ENCODE peak calls at places on chromosome 22, in ten cellular contexts. One of them, this sample, is unnamed.

GRCh38 chr22:31122532-31123291 is at the start of gene INPP5J:
- DNase-seq in Caco-2: no peak
- DNase-seq in K562: peak
- DNase-seq in naive thymus-derived CD4-positive, alpha-beta T cell: no peak
- DNase-seq in GM12865: no peak
- DNase-seq in AG04450: no peak
- DNase-seq in brain microvascular endothelial cell: peak
- DNase-seq in gastrocnemius medialis: no peak
- DNase-seq in A673: peak
- DNase-seq in H1: no peak
- DNase-seq in this sample: peak

GRCh38 chr22:22394589-22394988 is 114.0 kb downstream of the ZNF280B start:
- DNase-seq in Caco-2: no peak
- DNase-seq in K562: no peak
- DNase-seq in naive thymus-derived CD4-positive, alpha-beta T cell: no peak
- DNase-seq in GM12865: no peak
- DNase-seq in AG04450: no peak
- DNase-seq in brain microvascular endothelial cell: no peak
- DNase-seq in gastrocnemius medialis: no peak
- DNase-seq in A673: no peak
- DNase-seq in H1: no peak
- DNase-seq in this sample: no peak

GRCh38 chr22:27631641-27632040 is 169.9 kb downstream of the MN1 start:
- DNase-seq in Caco-2: no peak
- DNase-seq in K562: no peak
- DNase-seq in naive thymus-derived CD4-positive, alpha-beta T cell: no peak
- DNase-seq in GM12865: no peak
- DNase-seq in AG04450: no peak
- DNase-seq in brain microvascular endothelial cell: no peak
- DNase-seq in gastrocnemius medialis: no peak
- DNase-seq in A673: no peak
- DNase-seq in H1: no peak
- DNase-seq in this sample: no peak

GRCh38 chr22:25666308-25666707 is 75.7 kb upstream of the MYO18B start:
- DNase-seq in Caco-2: peak
- DNase-seq in K562: no peak
- DNase-seq in naive thymus-derived CD4-positive, alpha-beta T cell: no peak
- DNase-seq in GM12865: no peak
- DNase-seq in AG04450: no peak
- DNase-seq in brain microvascular endothelial cell: no peak
- DNase-seq in gastrocnemius medialis: peak
- DNase-seq in A673: no peak
- DNase-seq in H1: no peak
- DNase-seq in this sample: peak

GRCh38 chr22:33194529-33194928 is 136.3 kb upstream of the SYN3 start:
- DNase-seq in Caco-2: peak
- DNase-seq in K562: no peak
- DNase-seq in naive thymus-derived CD4-positive, alpha-beta T cell: no peak
- DNase-seq in GM12865: no peak
- DNase-seq in AG04450: no peak
- DNase-seq in brain microvascular endothelial cell: no peak
- DNase-seq in gastrocnemius medialis: no peak
- DNase-seq in A673: no peak
- DNase-seq in H1: no peak
- DNase-seq in this sample: no peak

GRCh38 chr22:30457964-30458363 is 13.9 kb downstream of the SEC14L3 start:
- DNase-seq in Caco-2: no peak
- DNase-seq in K562: no peak
- DNase-seq in naive thymus-derived CD4-positive, alpha-beta T cell: no peak
- DNase-seq in GM12865: no peak
- DNase-seq in AG04450: no peak
- DNase-seq in brain microvascular endothelial cell: peak
- DNase-seq in gastrocnemius medialis: no peak
- DNase-seq in A673: no peak
- DNase-seq in H1: no peak
- DNase-seq in this sample: peak

GRCh38 chr22:20975541-20976290 is 6.4 kb upstream of the LZTR1 start:
- DNase-seq in Caco-2: no peak
- DNase-seq in K562: no peak
- DNase-seq in naive thymus-derived CD4-positive, alpha-beta T cell: no peak
- DNase-seq in GM12865: no peak
- DNase-seq in AG04450: no peak
- DNase-seq in brain microvascular endothelial cell: no peak
- DNase-seq in gastrocnemius medialis: no peak
- DNase-seq in A673: no peak
- DNase-seq in H1: no peak
- DNase-seq in this sample: no peak

GRCh38 chr22:49291169-49291568 is 536.5 kb downstream of the BRD1 start:
- DNase-seq in Caco-2: no peak
- DNase-seq in K562: no peak
- DNase-seq in naive thymus-derived CD4-positive, alpha-beta T cell: no peak
- DNase-seq in GM12865: no peak
- DNase-seq in AG04450: no peak
- DNase-seq in brain microvascular endothelial cell: no peak
- DNase-seq in gastrocnemius medialis: no peak
- DNase-seq in A673: no peak
- DNase-seq in H1: no peak
- DNase-seq in this sample: no peak

DNA sequence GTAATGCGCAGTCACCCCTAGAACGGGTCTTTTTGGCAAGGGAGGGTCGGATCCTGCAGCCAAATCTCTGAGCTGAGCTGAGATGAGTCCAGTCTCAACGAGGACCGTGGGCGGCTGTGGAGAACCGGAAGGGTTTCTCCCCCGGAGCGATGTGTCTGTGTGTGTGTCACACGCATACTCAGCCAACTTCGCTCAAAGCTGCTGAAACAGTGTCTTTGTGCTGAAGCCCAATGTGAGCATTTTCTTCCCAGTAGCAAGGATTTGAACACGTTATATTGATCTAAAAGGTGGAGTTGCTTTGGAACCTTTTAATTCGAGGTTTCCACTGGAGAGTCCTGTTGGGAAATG is 1.4 kb upstream of the CELSR1 start:
- DNase-seq in Caco-2: peak
- DNase-seq in K562: no peak
- DNase-seq in naive thymus-derived CD4-positive, alpha-beta T cell: no peak
- DNase-seq in GM12865: no peak
- DNase-seq in AG04450: no peak
- DNase-seq in brain microvascular endothelial cell: peak
- DNase-seq in gastrocnemius medialis: no peak
- DNase-seq in A673: peak
- DNase-seq in H1: no peak
- DNase-seq in this sample: peak
- H3K4me3 ChIP-seq in Caco-2: peak
- H3K4me3 ChIP-seq in K562: no peak
- H3K4me3 ChIP-seq in naive thymus-derived CD4-positive, alpha-beta T cell: no peak
- H3K4me3 ChIP-seq in GM12865: no peak
- H3K4me3 ChIP-seq in AG04450: peak
- H3K4me3 ChIP-seq in brain microvascular endothelial cell: peak
- H3K4me3 ChIP-seq in gastrocnemius medialis: peak
- H3K4me3 ChIP-seq in A673: peak
- H3K4me3 ChIP-seq in H1: peak
- H3K4me3 ChIP-seq in this sample: peak

GRCh38 chr22:17565986-17566687 is 2.8 kb downstream of the SLC25A18 start:
- DNase-seq in Caco-2: no peak
- DNase-seq in K562: no peak
- DNase-seq in naive thymus-derived CD4-positive, alpha-beta T cell: no peak
- DNase-seq in GM12865: no peak
- DNase-seq in AG04450: no peak
- DNase-seq in brain microvascular endothelial cell: no peak
- DNase-seq in gastrocnemius medialis: no peak
- DNase-seq in A673: no peak
- DNase-seq in H1: no peak
- DNase-seq in this sample: no peak

GRCh38 chr22:17566776-17567175 is 3.5 kb downstream of the SLC25A18 start:
- DNase-seq in Caco-2: no peak
- DNase-seq in K562: no peak
- DNase-seq in naive thymus-derived CD4-positive, alpha-beta T cell: no peak
- DNase-seq in GM12865: no peak
- DNase-seq in AG04450: no peak
- DNase-seq in brain microvascular endothelial cell: no peak
- DNase-seq in gastrocnemius medialis: no peak
- DNase-seq in A673: no peak
- DNase-seq in H1: no peak
- DNase-seq in this sample: no peak

GRCh38 chr22:17559188-17559587 is 4.1 kb upstream of the SLC25A18 start:
- DNase-seq in Caco-2: no peak
- DNase-seq in K562: no peak
- DNase-seq in naive thymus-derived CD4-positive, alpha-beta T cell: no peak
- DNase-seq in GM12865: no peak
- DNase-seq in AG04450: no peak
- DNase-seq in brain microvascular endothelial cell: no peak
- DNase-seq in gastrocnemius medialis: no peak
- DNase-seq in A673: no peak
- DNase-seq in H1: no peak
- DNase-seq in this sample: no peak

GRCh38 chr22:17563936-17564391 is 666 bp downstream of the SLC25A18 start:
- DNase-seq in Caco-2: no peak
- DNase-seq in K562: no peak
- DNase-seq in naive thymus-derived CD4-positive, alpha-beta T cell: no peak
- DNase-seq in GM12865: no peak
- DNase-seq in AG04450: no peak
- DNase-seq in brain microvascular endothelial cell: no peak
- DNase-seq in gastrocnemius medialis: peak
- DNase-seq in A673: peak
- DNase-seq in H1: no peak
- DNase-seq in this sample: peak

GRCh38 chr22:17562906-17563870 is at the start of gene SLC25A18:
- DNase-seq in Caco-2: no peak
- DNase-seq in K562: peak
- DNase-seq in naive thymus-derived CD4-positive, alpha-beta T cell: no peak
- DNase-seq in GM12865: no peak
- DNase-seq in AG04450: no peak
- DNase-seq in brain microvascular endothelial cell: no peak
- DNase-seq in gastrocnemius medialis: peak
- DNase-seq in A673: no peak
- DNase-seq in H1: no peak
- DNase-seq in this sample: peak
- H3K4me3 ChIP-seq in Caco-2: no peak
- H3K4me3 ChIP-seq in K562: no peak
- H3K4me3 ChIP-seq in naive thymus-derived CD4-positive, alpha-beta T cell: no peak
- H3K4me3 ChIP-seq in GM12865: no peak
- H3K4me3 ChIP-seq in AG04450: no peak
- H3K4me3 ChIP-seq in brain microvascular endothelial cell: no peak
- H3K4me3 ChIP-seq in gastrocnemius medialis: peak
- H3K4me3 ChIP-seq in A673: no peak
- H3K4me3 ChIP-seq in H1: peak
- H3K4me3 ChIP-seq in this sample: no peak

GRCh38 chr22:37609240-37610152 is 862 bp downstream of the GGA1 start:
- DNase-seq in Caco-2: no peak
- DNase-seq in K562: peak
- DNase-seq in naive thymus-derived CD4-positive, alpha-beta T cell: no peak
- DNase-seq in GM12865: peak
- DNase-seq in AG04450: no peak
- DNase-seq in brain microvascular endothelial cell: peak
- DNase-seq in gastrocnemius medialis: no peak
- DNase-seq in A673: peak
- DNase-seq in H1: no peak
- DNase-seq in this sample: peak

GRCh38 chr22:37608477-37609239 is at the start of gene GGA1:
- DNase-seq in Caco-2: peak
- DNase-seq in K562: peak
- DNase-seq in naive thymus-derived CD4-positive, alpha-beta T cell: peak
- DNase-seq in GM12865: peak
- DNase-seq in AG04450: peak
- DNase-seq in brain microvascular endothelial cell: peak
- DNase-seq in gastrocnemius medialis: peak
- DNase-seq in A673: peak
- DNase-seq in H1: peak
- DNase-seq in this sample: peak

GRCh38 chr22:37607912-37608476 is 640 bp upstream of the GGA1 start:
- DNase-seq in Caco-2: no peak
- DNase-seq in K562: no peak
- DNase-seq in naive thymus-derived CD4-positive, alpha-beta T cell: no peak
- DNase-seq in GM12865: no peak
- DNase-seq in AG04450: no peak
- DNase-seq in brain microvascular endothelial cell: no peak
- DNase-seq in gastrocnemius medialis: no peak
- DNase-seq in A673: no peak
- DNase-seq in H1: no peak
- DNase-seq in this sample: no peak

GRCh38 chr22:37611202-37611601 is 2.6 kb downstream of the GGA1 start:
- DNase-seq in Caco-2: no peak
- DNase-seq in K562: no peak
- DNase-seq in naive thymus-derived CD4-positive, alpha-beta T cell: no peak
- DNase-seq in GM12865: no peak
- DNase-seq in AG04450: no peak
- DNase-seq in brain microvascular endothelial cell: no peak
- DNase-seq in gastrocnemius medialis: no peak
- DNase-seq in A673: no peak
- DNase-seq in H1: no peak
- DNase-seq in this sample: no peak

DNA sequence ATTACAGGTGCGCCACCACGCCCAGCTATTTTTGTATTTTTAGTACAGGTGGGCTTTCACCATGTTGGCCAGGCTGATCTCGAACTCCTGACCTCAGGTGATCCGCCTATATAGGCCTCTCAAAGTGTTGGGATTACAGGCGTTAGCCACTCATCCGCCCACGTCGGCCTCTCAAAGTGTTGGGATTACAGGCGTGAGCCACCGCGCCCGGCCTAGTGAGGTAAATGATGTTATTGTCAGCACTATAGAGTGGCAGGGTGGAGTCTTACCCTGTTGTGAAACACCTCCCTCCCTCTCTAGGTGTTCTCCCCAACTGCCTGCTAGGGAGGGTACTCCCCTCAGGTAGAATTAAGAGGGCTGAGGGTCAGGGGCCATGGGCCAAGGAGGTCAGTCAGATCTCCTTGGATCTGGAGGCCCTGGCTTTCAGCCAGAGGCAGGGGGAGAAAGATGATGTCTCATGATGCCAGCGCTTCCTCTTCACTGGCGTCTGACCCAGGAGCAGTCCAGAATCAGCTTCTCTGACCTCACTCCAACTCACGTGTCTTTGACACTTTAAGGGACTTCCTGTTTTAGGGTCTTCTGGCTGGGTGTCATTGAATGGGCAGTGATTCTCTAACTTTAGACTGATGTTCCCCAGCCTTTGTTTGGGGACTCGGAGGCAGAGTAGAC is 2.0 kb downstream of the GGA1 start:
- DNase-seq in Caco-2: no peak
- DNase-seq in K562: no peak
- DNase-seq in naive thymus-derived CD4-positive, alpha-beta T cell: no peak
- DNase-seq in GM12865: no peak
- DNase-seq in AG04450: no peak
- DNase-seq in brain microvascular endothelial cell: no peak
- DNase-seq in gastrocnemius medialis: no peak
- DNase-seq in A673: no peak
- DNase-seq in H1: no peak
- DNase-seq in this sample: no peak
- H3K4me3 ChIP-seq in Caco-2: no peak
- H3K4me3 ChIP-seq in K562: peak
- H3K4me3 ChIP-seq in naive thymus-derived CD4-positive, alpha-beta T cell: no peak
- H3K4me3 ChIP-seq in GM12865: peak
- H3K4me3 ChIP-seq in AG04450: no peak
- H3K4me3 ChIP-seq in brain microvascular endothelial cell: no peak
- H3K4me3 ChIP-seq in gastrocnemius medialis: no peak
- H3K4me3 ChIP-seq in A673: no peak
- H3K4me3 ChIP-seq in H1: no peak
- H3K4me3 ChIP-seq in this sample: no peak

DNA sequence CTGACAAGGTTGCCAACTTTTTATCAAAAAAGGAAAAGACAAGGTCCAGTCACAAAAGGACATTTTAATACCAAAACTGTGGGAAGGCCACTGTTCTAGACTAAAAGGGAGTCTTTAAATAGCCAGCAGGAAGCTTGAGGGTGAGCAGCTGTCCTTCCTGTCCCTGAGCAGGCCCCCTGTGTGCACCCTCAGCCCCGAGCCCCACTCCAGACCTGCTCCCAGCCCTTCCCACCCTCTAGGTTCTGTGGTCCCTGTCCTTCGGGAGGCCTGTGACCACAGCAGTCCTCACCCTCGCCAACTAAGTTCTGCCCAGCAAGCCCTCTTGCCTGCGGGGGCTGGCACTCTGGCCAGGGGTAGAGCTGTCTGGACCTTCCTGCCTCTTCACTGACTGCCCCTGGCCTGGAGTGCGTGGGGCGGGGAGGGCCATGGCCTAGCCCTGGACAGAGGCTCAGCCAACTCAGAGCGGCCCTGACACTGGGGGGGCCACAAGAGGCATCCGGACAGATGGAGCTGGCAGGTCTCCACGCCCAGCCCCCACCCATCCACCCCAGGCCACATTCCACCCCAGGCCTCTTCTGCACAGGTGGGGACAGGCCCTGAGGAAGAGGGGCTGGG is 1.6 kb upstream of the PLXNB2 start:
- DNase-seq in Caco-2: no peak
- DNase-seq in K562: no peak
- DNase-seq in naive thymus-derived CD4-positive, alpha-beta T cell: no peak
- DNase-seq in GM12865: no peak
- DNase-seq in AG04450: no peak
- DNase-seq in brain microvascular endothelial cell: no peak
- DNase-seq in gastrocnemius medialis: no peak
- DNase-seq in A673: no peak
- DNase-seq in H1: no peak
- DNase-seq in this sample: no peak
- H3K4me3 ChIP-seq in Caco-2: no peak
- H3K4me3 ChIP-seq in K562: no peak
- H3K4me3 ChIP-seq in naive thymus-derived CD4-positive, alpha-beta T cell: no peak
- H3K4me3 ChIP-seq in GM12865: no peak
- H3K4me3 ChIP-seq in AG04450: no peak
- H3K4me3 ChIP-seq in brain microvascular endothelial cell: no peak
- H3K4me3 ChIP-seq in gastrocnemius medialis: no peak
- H3K4me3 ChIP-seq in A673: no peak
- H3K4me3 ChIP-seq in H1: no peak
- H3K4me3 ChIP-seq in this sample: no peak